ENCODE peak calls at places on chromosomes 6 and 20, in six cellular contexts. K is mesenteric fat pad, Q is GF-D8, E is kidney glomerular epithelial cell, B is GM23248, D is head of caudate nucleus. S is an unnamed sample.
A peak's percentile ranks its signal among the peaks of the same experiment; 100 is the strongest.

GRCh38 chr20:1619861-1620444 is at the start of gene SIRPB1:
- DNase-seq in K (no peak), Q (peak; percentile 95), E (no peak), B (no peak), D (no peak), S (no peak)

GRCh38 chr6:159594750-159595117 is 98.3 kb downstream of the SOD2 start:
- DNase-seq in K (no peak), Q (no peak), E (peak; percentile 91), B (peak; percentile 91), D (no peak), S (no peak)

GRCh38 chr6:10219510-10219909 is 195.4 kb downstream of the TFAP2A start:
- DNase-seq in K (no peak), Q (no peak), E (no peak), B (no peak), D (no peak), S (no peak)

GRCh38 chr6:47209632-47210031 is 100.1 kb downstream of the TNFRSF21 start:
- DNase-seq in K (no peak), Q (no peak), E (peak; percentile 20), B (peak; percentile 45), D (no peak), S (no peak)

GRCh38 chr20:8509809-8510208 is 377.7 kb downstream of the PLCB1 start:
- DNase-seq in K (no peak), Q (no peak), E (no peak), B (no peak), D (no peak), S (no peak)

GRCh38 chr20:63363981-63364536 is 2.9 kb upstream of the CHRNA4 start:
- DNase-seq in K (no peak), Q (no peak), E (no peak), B (no peak), D (no peak), S (no peak)

GRCh38 chr6:111478749-111479148 is 4.3 kb downstream of the REV3L start:
- DNase-seq in K (no peak), Q (peak; percentile 68), E (peak; percentile 65), B (peak; percentile 78), D (no peak), S (no peak)

GRCh38 chr6:121436966-121437756 is 1.7 kb downstream of the GJA1 start:
- DNase-seq in K (no peak), Q (no peak), E (peak; percentile 52), B (peak; percentile 73), D (no peak), S (no peak)

GRCh38 chr20:5001174-5002076 is at the start of gene SLC23A2:
- DNase-seq in K (no peak), Q (no peak), E (no peak), B (peak; percentile 63), D (peak; percentile 58), S (no peak)

GRCh38 chr20:15930324-15931305 is 642.6 kb downstream of the KIF16B start:
- DNase-seq in K (no peak), Q (no peak), E (peak; percentile 52), B (peak; percentile 64), D (no peak), S (no peak)

GRCh38 chr6:42702200-42702599 is 20.2 kb downstream of the PRPH2 start:
- DNase-seq in K (no peak), Q (no peak), E (peak; percentile 67), B (peak; percentile 43), D (no peak), S (peak; percentile 56)

GRCh38 chr20:10671221-10671849 is 2.5 kb downstream of the JAG1 start:
- DNase-seq in K (peak; percentile 90), Q (peak; percentile 92), E (peak; percentile 88), B (peak; percentile 96), D (peak; percentile 72), S (peak; percentile 78)

GRCh38 chr20:16732506-16733152 is 2.8 kb downstream of the SNRPB2 start:
- DNase-seq in K (no peak), Q (peak; percentile 86), E (no peak), B (peak; percentile 9), D (no peak), S (no peak)

GRCh38 chr6:15363164-15363522 is 117.3 kb downstream of the JARID2 start:
- DNase-seq in K (no peak), Q (no peak), E (no peak), B (no peak), D (no peak), S (no peak)

GRCh38 chr20:48463916-48464315 is 363.9 kb downstream of the PREX1 start:
- DNase-seq in K (no peak), Q (no peak), E (peak; percentile 4), B (peak; percentile 69), D (peak; percentile 41), S (no peak)

GRCh38 chr20:32637311-32637710 is 36.4 kb downstream of the C20orf203 start:
- DNase-seq in K (no peak), Q (no peak), E (no peak), B (no peak), D (no peak), S (no peak)

GRCh38 chr6:47737406-47737805 is 39.0 kb downstream of the ADGRF4 start:
- DNase-seq in K (no peak), Q (no peak), E (no peak), B (peak; percentile 13), D (peak; percentile 10), S (no peak)

GRCh38 chr6:1724616-1725015 is 114.9 kb downstream of the FOXC1 start:
- DNase-seq in K (no peak), Q (no peak), E (no peak), B (no peak), D (no peak), S (no peak)

GRCh38 chr20:19628570-19629134 is 129.4 kb upstream of the RIN2 start:
- DNase-seq in K (no peak), Q (no peak), E (peak; percentile 74), B (peak; percentile 60), D (peak; percentile 46), S (peak; percentile 39)

S was measured in kidney epithelial cell.